ENCODE peak calls at places on chromosomes 13 and 19, in four cellular contexts. I, G, L and A are unnamed samples.

GRCh38 chr13:98507060-98507797 is 69.7 kb downstream of the STK24 start:
- DNase-seq in I (peak; percentile 69), G (peak; percentile 48), L (no peak), A (peak; percentile 55)

GRCh38 chr13:33945477-33945876 is 127.5 kb downstream of the RFC3 start:
- DNase-seq in I (no peak), G (no peak), L (no peak), A (peak; percentile 32)

GRCh38 chr13:84255226-84255625 is 373.0 kb upstream of the SLITRK1 start:
- DNase-seq in I (no peak), G (no peak), L (no peak), A (no peak)

GRCh38 chr13:28356506-28357064 is 138.3 kb downstream of the FLT1 start:
- DNase-seq in I (no peak), G (no peak), L (no peak), A (no peak)

GRCh38 chr19:44212865-44213346 is 574 bp downstream of the ZNF227 start:
- DNase-seq in I (peak; percentile 30), G (peak; percentile 1), L (no peak), A (peak; percentile 40)

GRCh38 chr19:40445945-40446784 is 2.0 kb upstream of the SERTAD3 start:
- DNase-seq in I (peak; percentile 91), G (no peak), L (no peak), A (no peak)

GRCh38 chr19:5109560-5109959 is 140.6 kb downstream of the KDM4B start:
- DNase-seq in I (no peak), G (no peak), L (no peak), A (no peak)

GRCh38 chr19:10789876-10790275 is 46.1 kb downstream of the TMED1 start:
- DNase-seq in I (no peak), G (no peak), L (no peak), A (no peak)

GRCh38 chr19:11473725-11474124 is 7.1 kb downstream of the ELAVL3 start:
- DNase-seq in I (no peak), G (no peak), L (no peak), A (peak; percentile 70)

GRCh38 chr13:44142911-44143665 is 230.5 kb upstream of the SERP2 start:
- DNase-seq in I (peak; percentile 79), G (no peak), L (no peak), A (no peak)

GRCh38 chr13:91347996-91348905 is 764 bp downstream of the MIR17HG start:
- DNase-seq in I (peak; percentile 90), G (no peak), L (no peak), A (no peak)

GRCh38 chr13:58298556-58299135 is 667.1 kb downstream of the PCDH17 start:
- DNase-seq in I (no peak), G (peak; percentile 33), L (no peak), A (no peak)

GRCh38 chr13:71867101-71867814 is at the start of gene DACH1:
- DNase-seq in I (peak; percentile 56), G (peak; percentile 7), L (no peak), A (peak; percentile 69)

GRCh38 chr13:71864094-71864980 is 2.7 kb downstream of the DACH1 start:
- DNase-seq in I (peak; percentile 41), G (no peak), L (no peak), A (peak; percentile 68)

GRCh38 chr13:71864981-71865857 is 1.8 kb downstream of the DACH1 start:
- DNase-seq in I (no peak), G (no peak), L (no peak), A (peak; percentile 73)

GRCh38 chr13:71865858-71866172 is 1.2 kb downstream of the DACH1 start:
- DNase-seq in I (no peak), G (no peak), L (no peak), A (peak; percentile 65)

DNA sequence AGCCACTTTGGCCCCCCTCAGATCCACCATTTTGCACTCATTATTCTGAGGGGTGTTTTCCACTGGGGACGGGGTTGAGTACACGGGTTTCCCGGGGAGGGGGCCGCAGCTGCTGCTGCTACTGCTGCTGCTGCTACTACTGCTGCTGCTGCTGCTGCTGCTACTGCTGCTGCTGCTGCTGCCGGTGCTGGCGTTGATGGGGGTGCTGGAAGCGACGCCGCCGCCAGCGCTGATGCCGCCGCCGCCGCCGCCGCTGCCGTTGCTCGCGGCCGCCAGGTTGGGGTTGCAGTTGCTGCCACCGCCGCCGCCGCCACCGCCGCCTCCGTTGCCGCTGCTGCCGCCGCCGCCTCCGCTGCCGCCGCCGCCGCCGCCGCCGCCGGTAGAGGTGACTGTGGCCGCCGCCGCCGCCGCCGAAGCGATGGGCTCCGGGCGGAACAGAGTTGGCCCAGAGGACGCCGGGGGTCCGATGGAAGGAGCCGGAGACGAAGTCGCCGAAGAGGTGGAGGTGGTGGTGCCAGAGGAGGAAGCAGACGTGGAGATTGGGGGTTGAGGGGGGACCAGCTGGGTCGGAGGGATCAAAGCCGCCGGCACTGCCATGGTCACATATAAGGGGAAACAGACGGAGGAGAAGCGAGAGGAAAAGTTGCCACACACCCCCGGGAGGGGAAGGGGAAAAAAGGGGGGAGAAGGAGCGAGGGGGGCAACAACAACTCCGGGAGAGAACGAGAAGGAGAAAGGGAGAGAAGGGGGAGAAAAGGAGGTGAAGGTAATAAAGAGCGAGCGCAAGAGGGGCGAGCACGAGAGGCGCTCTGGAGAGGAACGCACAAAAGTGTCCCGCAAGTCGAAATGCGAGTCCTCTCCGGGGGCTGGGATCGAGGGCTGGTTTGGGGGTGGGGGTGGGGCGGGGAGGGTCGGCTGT is 572 bp downstream of the DACH1 start:
- DNase-seq in I (no peak), G (no peak), L (no peak), A (peak; percentile 70)
- TF ChIP-seq NFIC in I (no peak), G (no peak), L (no peak), A (no peak)

DNA sequence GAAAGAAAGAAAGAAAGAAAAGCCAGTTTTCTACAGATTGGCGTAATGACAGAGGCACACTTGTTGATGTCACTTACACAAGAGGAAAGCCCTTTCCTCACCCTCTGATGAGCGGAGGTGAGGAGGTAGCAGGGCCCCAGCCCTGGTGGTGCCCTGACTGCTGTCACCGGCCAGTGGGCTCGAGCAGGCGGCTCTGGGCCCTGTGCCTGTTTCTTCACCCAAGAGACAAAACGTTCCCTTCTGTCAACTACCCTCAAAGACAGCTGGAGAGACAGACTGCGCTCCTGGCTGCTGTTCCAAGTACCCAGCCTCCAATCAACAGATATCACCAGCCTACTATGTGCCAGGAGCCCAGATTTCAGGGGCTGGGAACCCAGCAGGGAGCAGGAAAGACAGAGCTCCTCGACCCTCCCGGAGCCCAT is 10.1 kb downstream of the EPS15L1 start:
- DNase-seq in I (no peak), G (no peak), L (no peak), A (no peak)
- TF ChIP-seq MXI1 in I (no peak), G (no peak), L (no peak), A (no peak)

GRCh38 chr13:23599083-23599925 is 29.1 kb downstream of the TNFRSF19 start:
- DNase-seq in I (no peak), G (peak; percentile 95), L (no peak), A (no peak)
- H3K9ac ChIP-seq in I (no peak overlapping the region), G (peak overlapping the region; percentile 9), L (no peak overlapping the region), A (no peak overlapping the region)

GRCh38 chr13:20291037-20291436 is 58.9 kb upstream of the GJB6 start:
- DNase-seq in I (no peak), G (no peak), L (no peak), A (no peak)

GRCh38 chr13:20294497-20294896 is 62.4 kb upstream of the GJB6 start:
- DNase-seq in I (no peak), G (no peak), L (no peak), A (no peak)

GRCh38 chr13:20297181-20297580 is 65.1 kb upstream of the GJB6 start:
- DNase-seq in I (no peak), G (no peak), L (no peak), A (no peak)

GRCh38 chr13:20291675-20292074 is 59.6 kb upstream of the GJB6 start:
- DNase-seq in I (no peak), G (no peak), L (no peak), A (no peak)

GRCh38 chr13:20295956-20296355 is 63.8 kb upstream of the GJB6 start:
- DNase-seq in I (no peak), G (no peak), L (no peak), A (no peak)
- TF ChIP-seq NFIC in I (no peak), G (no peak), L (no peak), A (no peak)

GRCh38 chr19:19630062-19630414 is 2.0 kb upstream of the LPAR2 start:
- DNase-seq in I (no peak), G (no peak), L (no peak), A (no peak)

GRCh38 chr19:19626516-19627441 is 1.2 kb downstream of the LPAR2 start:
- DNase-seq in I (no peak), G (no peak), L (no peak), A (no peak)

GRCh38 chr19:19627716-19628498 is at the start of gene LPAR2:
- DNase-seq in I (no peak), G (no peak), L (no peak), A (peak; percentile 96)

GRCh38 chr19:19628499-19629134 is 597 bp upstream of the LPAR2 start:
- DNase-seq in I (no peak), G (no peak), L (no peak), A (peak; percentile 95)

GRCh38 chr19:19627442-19627715 is 641 bp downstream of the LPAR2 start:
- DNase-seq in I (no peak), G (no peak), L (no peak), A (no peak)
- TF ChIP-seq MXI1 in I (no peak), G (no peak), L (no peak), A (no peak)

DNA sequence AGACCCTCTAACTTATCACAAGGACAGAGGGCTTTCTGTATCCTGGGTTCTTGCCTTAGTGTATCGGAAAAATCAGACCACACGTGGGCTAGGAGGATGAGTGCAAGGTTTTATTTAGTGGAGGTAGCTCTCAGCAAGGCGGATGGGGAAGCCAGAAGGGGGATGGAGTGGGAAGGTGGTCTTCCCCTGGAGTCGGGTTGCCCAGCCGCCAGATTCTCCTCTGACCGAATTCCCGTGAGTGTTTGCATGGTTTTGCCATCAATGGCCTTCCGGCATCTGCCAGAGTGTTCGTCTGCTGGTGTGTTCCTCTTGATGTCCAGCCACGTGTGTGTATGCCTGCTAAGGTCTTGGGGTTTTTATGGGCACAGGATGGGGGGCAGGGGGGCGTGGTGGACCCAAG is 1335.1 kb upstream of the SPRY2 start:
- DNase-seq in I (no peak), G (no peak), L (no peak), A (no peak)
- H3K9ac ChIP-seq in I (no peak overlapping the region), G (no peak overlapping the region), L (no peak overlapping the region), A (no peak overlapping the region)

GRCh38 chr19:46495789-46496099 is at the start of gene PNMA8B:
- DNase-seq in I (peak; percentile 51), G (no peak), L (no peak), A (peak; percentile 99)
- TF ChIP-seq NFIC in I (no peak), G (no peak), L (no peak), A (no peak)